ENCODE peak calls at places on chromosomes 4 and X, in four cellular contexts. T is BE2C, R is kidney, W is neuronal stem cell. Z is an unnamed sample.

GRCh38 chrX:130861462-130861861 is 41.5 kb downstream of the ENOX2 start:
- DNase-seq in T (no peak), R (no peak), W (no peak), Z (no peak)

GRCh38 chrX:7347465-7347864 is 199.5 kb upstream of the PUDP start:
- DNase-seq in T (no peak), R (no peak), W (no peak), Z (no peak)

GRCh38 chr4:140702096-140702757 is 54.0 kb downstream of the TBC1D9 start:
- DNase-seq in T (no peak), R (no peak), W (no peak), Z (no peak)

GRCh38 chr4:59388359-59388758 is 1811.8 kb upstream of the ADGRL3 start:
- DNase-seq in T (no peak), R (no peak), W (no peak), Z (no peak)

GRCh38 chr4:186168750-186169149 is 22.6 kb upstream of the CYP4V2 start:
- DNase-seq in T (no peak), R (no peak), W (no peak), Z (no peak)

GRCh38 chr4:40254961-40255721 is 58.3 kb downstream of the RHOH start:
- DNase-seq in T (no peak), R (no peak), W (no peak), Z (no peak)

GRCh38 chr4:140367738-140368137 is 5.7 kb upstream of the SCOC start:
- DNase-seq in T (no peak), R (no peak), W (no peak), Z (no peak)

GRCh38 chr4:119894650-119895208 is 171.9 kb downstream of the MAD2L1 start:
- DNase-seq in T (no peak), R (no peak), W (no peak), Z (no peak)

GRCh38 chr4:16194199-16194598 is 32.1 kb downstream of the TAPT1 start:
- DNase-seq in T (no peak), R (no peak), W (no peak), Z (no peak)

GRCh38 chr4:92232566-92232965 is 71.2 kb upstream of the GRID2 start:
- DNase-seq in T (no peak), R (no peak), W (no peak), Z (no peak)

GRCh38 chrX:124530803-124531202 is 184.4 kb downstream of the SH2D1A start:
- DNase-seq in T (no peak), R (no peak), W (no peak), Z (no peak)

GRCh38 chr4:42914937-42915336 is 22.4 kb downstream of the GRXCR1 start:
- DNase-seq in T (no peak), R (no peak), W (no peak), Z (no peak)

GRCh38 chr4:30950737-30951136 is 230.6 kb downstream of the PCDH7 start:
- DNase-seq in T (no peak), R (no peak), W (no peak), Z (no peak)

GRCh38 chr4:189823611-189824010 is 117.1 kb upstream of the FRG1 start:
- DNase-seq in T (no peak), R (no peak), W (no peak), Z (no peak)

GRCh38 chr4:575281-576141 is 584 bp downstream of the TMEM271 start:
- DNase-seq in T (no peak), R (no peak), W (peak; percentile 58), Z (no peak)

GRCh38 chr4:102299708-102300107 is 45.6 kb downstream of the SLC39A8 start:
- DNase-seq in T (peak; percentile 38), R (no peak), W (peak; percentile 38), Z (no peak)

GRCh38 chr4:2432991-2433530 is 14.3 kb downstream of the CFAP99 start:
- DNase-seq in T (no peak), R (peak; percentile 87), W (no peak), Z (peak; percentile 55)

GRCh38 chr4:66769436-66769835 is 775.9 kb downstream of the CENPC start:
- DNase-seq in T (no peak), R (no peak), W (no peak), Z (no peak)

GRCh38 chrX:56728321-56728720 is 722 bp upstream of the NBDY start:
- DNase-seq in T (no peak), R (no peak), W (no peak), Z (no peak)

GRCh38 chr4:145099653-145100052 is 1.5 kb downstream of the ABCE1 start:
- DNase-seq in T (no peak), R (no peak), W (no peak), Z (no peak)

GRCh38 chrX:15834827-15835595 is 19.6 kb downstream of the AP1S2 start:
- DNase-seq in T (no peak), R (no peak), W (no peak), Z (no peak)

GRCh38 chrX:65990702-65991101 is 49.2 kb downstream of the VSIG4 start:
- DNase-seq in T (no peak), R (no peak), W (no peak), Z (no peak)

GRCh38 chr4:1192493-1193205 is 20.3 kb upstream of the SPON2 start:
- DNase-seq in T (no peak), R (peak; percentile 84), W (no peak), Z (peak; percentile 60)

GRCh38 chr4:105022811-105023667 is 123.6 kb upstream of the TET2 start:
- DNase-seq in T (no peak), R (no peak), W (no peak), Z (peak; percentile 71)

GRCh38 chrX:110310896-110311295 is 7.0 kb downstream of the AMMECR1 start:
- DNase-seq in T (no peak), R (no peak), W (no peak), Z (no peak)

GRCh38 chrX:134622813-134623185 is 35.5 kb downstream of the PLAC1 start:
- DNase-seq in T (no peak), R (no peak), W (no peak), Z (no peak)

GRCh38 chrX:134764202-134764785 is 106.0 kb upstream of the PLAC1 start:
- DNase-seq in T (no peak), R (no peak), W (no peak), Z (no peak)

GRCh38 chrX:107579956-107580355 is 48.4 kb upstream of the PRPS1 start:
- DNase-seq in T (no peak), R (no peak), W (no peak), Z (no peak)

GRCh38 chr4:113851816-113852215 is 90.3 kb upstream of the CAMK2D start:
- DNase-seq in T (no peak), R (no peak), W (no peak), Z (no peak)

GRCh38 chrX:69555396-69556023 is 51.4 kb downstream of the NALF2 start:
- DNase-seq in T (no peak), R (peak; percentile 43), W (no peak), Z (no peak)

GRCh38 chr4:84258905-84259830 is 239.9 kb downstream of the NKX6-1 start:
- DNase-seq in T (peak; percentile 16), R (no peak), W (no peak), Z (no peak)

GRCh38 chr4:6802050-6802449 is 19.5 kb downstream of the KIAA0232 start:
- DNase-seq in T (no peak), R (no peak), W (no peak), Z (no peak)

GRCh38 chr4:187417761-187418160 is 577.8 kb upstream of the ZFP42 start:
- DNase-seq in T (no peak), R (no peak), W (no peak), Z (no peak)

DNA sequence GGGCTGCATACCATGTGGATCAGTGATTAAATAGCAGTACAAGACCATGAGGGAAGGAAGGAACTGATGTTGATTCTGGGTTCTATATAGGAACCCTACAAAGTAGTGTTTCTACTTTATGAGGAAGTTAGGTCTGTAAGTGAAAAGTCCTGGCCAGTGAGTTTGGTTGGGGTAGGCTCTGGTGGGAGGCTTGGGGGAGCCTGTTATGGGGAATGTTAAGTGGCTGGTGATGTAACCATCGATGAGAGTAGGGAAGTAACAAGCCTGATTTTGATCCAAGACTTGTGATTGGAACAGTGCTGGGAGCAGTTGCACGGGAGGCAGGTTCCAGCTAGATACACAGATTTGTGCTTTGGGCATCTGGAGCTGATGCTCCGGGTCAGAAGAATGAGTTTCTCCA is 20.6 kb downstream of the SMS start:
- DNase-seq in T (no peak), R (no peak), W (no peak), Z (no peak)
- H3K4me1 ChIP-seq in T (peaks cover 4% of the 10 kb centered on the region), R (peaks cover 9% of the 10 kb centered on the region), W (no peaks in the 10 kb centered on the region), Z (peaks cover 15% of the 10 kb centered on the region)

GRCh38 chr4:101125045-101125713 is 222.1 kb downstream of the PPP3CA start:
- DNase-seq in T (no peak), R (no peak), W (no peak), Z (no peak)

GRCh38 chr4:101123231-101123630 is 224.1 kb downstream of the PPP3CA start:
- DNase-seq in T (no peak), R (no peak), W (no peak), Z (no peak)

GRCh38 chr4:101128473-101128872 is 218.9 kb downstream of the PPP3CA start:
- DNase-seq in T (no peak), R (peak; percentile 26), W (no peak), Z (peak; percentile 60)

GRCh38 chr4:101126044-101126443 is 221.3 kb downstream of the PPP3CA start:
- DNase-seq in T (no peak), R (no peak), W (no peak), Z (no peak)

GRCh38 chr4:101127176-101127790 is 220.0 kb downstream of the PPP3CA start:
- DNase-seq in T (no peak), R (no peak), W (no peak), Z (no peak)
- H3K4me3 ChIP-seq in T (no peak overlapping the region), R (no peak overlapping the region), W (no peak overlapping the region), Z (no peak overlapping the region)

GRCh38 chr4:160110891-160111290 is 1008.0 kb downstream of the RAPGEF2 start:
- DNase-seq in T (peak; percentile 63), R (no peak), W (no peak), Z (no peak)
- H3K9me3 ChIP-seq in T (no peaks in the 10 kb centered on the region), R (peaks cover 11% of the 10 kb centered on the region), W (no peaks in the 10 kb centered on the region), Z (no peaks in the 10 kb centered on the region)

GRCh38 chr4:89295415-89295927 is 12.1 kb downstream of the GPRIN3 start:
- DNase-seq in T (no peak), R (no peak), W (no peak), Z (no peak)

GRCh38 chr4:89298788-89299152 is 8.8 kb downstream of the GPRIN3 start:
- DNase-seq in T (no peak), R (no peak), W (no peak), Z (no peak)

GRCh38 chr4:89298160-89298559 is 9.4 kb downstream of the GPRIN3 start:
- DNase-seq in T (no peak), R (no peak), W (no peak), Z (no peak)

GRCh38 chr4:89296399-89296798 is 11.2 kb downstream of the GPRIN3 start:
- DNase-seq in T (no peak), R (no peak), W (no peak), Z (no peak)

GRCh38 chr4:89296871-89297270 is 10.7 kb downstream of the GPRIN3 start:
- DNase-seq in T (no peak), R (no peak), W (no peak), Z (no peak)
- H3K4me1 ChIP-seq in T (no peaks in the 10 kb centered on the region), R (peaks cover 17% of the 10 kb centered on the region), W (no peaks in the 10 kb centered on the region), Z (peaks cover 26% of the 10 kb centered on the region)

GRCh38 chrX:1657367-1658082 is 42.7 kb downstream of the ASMT start:
- DNase-seq in T (no peak), R (no peak), W (no peak), Z (no peak)
- H3K4me3 ChIP-seq in T (no peak overlapping the region), R (no peak overlapping the region), W (no peak overlapping the region), Z (peak overlapping the region; percentile 34)

GRCh38 chr4:97370581-97370980 is 772.7 kb downstream of the STPG2 start:
- DNase-seq in T (peak; percentile 37), R (no peak), W (no peak), Z (no peak)

GRCh38 chr4:97374526-97374925 is 768.8 kb downstream of the STPG2 start:
- DNase-seq in T (no peak), R (no peak), W (no peak), Z (no peak)
- H3K9me3 ChIP-seq in T (no peaks in the 10 kb centered on the region), R (peaks cover under 1% of the 10 kb centered on the region), W (no peaks in the 10 kb centered on the region), Z (no peaks in the 10 kb centered on the region)

Z was measured in upper lobe of right lung.